ENCODE peak calls at places on chromosomes 11 and 22, in nine cellular contexts. G is uterus; O is heart left ventricle; U is cardiac muscle cell; A is ovary; J is psoas muscle; B is CD8-positive, alpha-beta T cell; T is NT2/D1; M is Peyer's patch. E is an unnamed sample. For H3K9me3, the result is how much of the 10 kb centered on the place peaks cover.

GRCh38 chr11:76810151-76810853 is 27.1 kb downstream of the TSKU start:
- DNase-seq in B (no peak), U (peak), A (no peak), G (no peak), J (no peak), O (no peak), M (no peak), T (no peak), E (peak)

GRCh38 chr11:111039982-111040381 is 205.5 kb upstream of the POU2AF2 start:
- DNase-seq in T (no peak), M (no peak), J (no peak), G (no peak), U (no peak), O (no peak), A (no peak), B (no peak), E (no peak)

GRCh38 chr22:37669586-37669985 is 5.8 kb upstream of the LGALS1 start:
- DNase-seq in U (no peak), T (no peak), J (no peak), M (no peak), G (no peak), B (no peak), A (no peak), O (no peak), E (no peak)

GRCh38 chr22:48692734-48693376 is 1134.8 kb downstream of the BRD1 start:
- DNase-seq in M (no peak), T (no peak), U (no peak), A (peak), B (no peak), G (no peak), J (peak), O (no peak), E (no peak)

GRCh38 chr22:29478326-29479276 is 1.4 kb upstream of the NEFH start:
- DNase-seq in T (no peak), U (peak), A (peak), J (no peak), B (no peak), M (no peak), O (no peak), G (no peak), E (peak)

GRCh38 chr22:26259510-26259909 is 90.2 kb downstream of the SEZ6L start:
- DNase-seq in A (no peak), O (peak), J (no peak), T (peak), G (no peak), M (no peak), B (no peak), U (peak), E (peak)

GRCh38 chr11:46808804-46809431 is 37.2 kb downstream of the CKAP5 start:
- DNase-seq in U (peak), G (no peak), B (no peak), T (no peak), O (no peak), A (no peak), J (no peak), M (no peak), E (no peak)

GRCh38 chr22:20946080-20946986 is 20.7 kb upstream of the AIFM3 start:
- DNase-seq in J (no peak), T (no peak), G (no peak), A (no peak), B (no peak), M (no peak), U (peak), O (no peak), E (no peak)

GRCh38 chr11:581752-582151 is 5.5 kb downstream of the PHRF1 start:
- DNase-seq in G (no peak), O (no peak), U (no peak), B (no peak), T (no peak), A (no peak), J (no peak), M (no peak), E (no peak)

GRCh38 chr11:61293869-61294716 is 1.0 kb downstream of the VWCE start:
- DNase-seq in B (no peak), G (peak), A (peak), J (peak), O (peak), U (peak), M (no peak), T (no peak), E (no peak)

GRCh38 chr11:14538271-14538925 is 18.2 kb upstream of the PSMA1 start:
- DNase-seq in T (no peak), J (no peak), G (no peak), O (peak), B (no peak), U (no peak), A (no peak), M (no peak), E (no peak)

GRCh38 chr11:106378513-106379179 is 301.2 kb downstream of the AASDHPPT start:
- DNase-seq in T (no peak), A (no peak), M (no peak), G (no peak), O (no peak), B (no peak), J (no peak), U (no peak), E (no peak)

GRCh38 chr11:40186401-40187091 is 1272.9 kb downstream of the LRRC4C start:
- DNase-seq in J (no peak), T (no peak), O (no peak), M (no peak), B (no peak), G (no peak), A (no peak), U (no peak), E (no peak)

GRCh38 chr22:17777005-17777716 is 2.9 kb upstream of the BID start:
- DNase-seq in U (no peak), G (no peak), M (peak), T (no peak), J (peak), B (peak), O (peak), A (no peak), E (no peak)

GRCh38 chr11:120554771-120555432 is 43.4 kb downstream of the GRIK4 start:
- DNase-seq in J (no peak), M (no peak), B (no peak), U (peak), A (no peak), T (no peak), O (no peak), G (no peak), E (no peak)

GRCh38 chr11:57761301-57762234 is at the start of gene CTNND1:
- DNase-seq in O (peak), A (peak), U (peak), G (peak), T (peak), M (peak), B (no peak), J (peak), E (peak)

GRCh38 chr11:32052218-32052617 is 38.7 kb upstream of the RCN1 start:
- DNase-seq in O (no peak), J (peak), A (peak), B (peak), T (peak), U (peak), G (peak), M (peak), E (peak)

GRCh38 chr11:74846770-74847169 is 98.1 kb downstream of the RNF169 start:
- DNase-seq in A (no peak), M (no peak), B (no peak), T (no peak), J (no peak), G (no peak), O (no peak), U (no peak), E (no peak)

GRCh38 chr22:33811686-33812085 is 108.6 kb downstream of the LARGE1 start:
- DNase-seq in A (no peak), M (no peak), J (peak), T (no peak), B (no peak), U (peak), O (peak), G (peak), E (no peak)

GRCh38 chr11:75337195-75337654 is 14.2 kb downstream of the ARRB1 start:
- DNase-seq in M (no peak), G (no peak), J (no peak), O (peak), T (no peak), U (peak), A (no peak), B (no peak), E (no peak)

GRCh38 chr11:45603930-45604682 is 61.3 kb downstream of the CHST1 start:
- DNase-seq in J (no peak), M (no peak), B (no peak), A (no peak), G (no peak), O (peak), T (no peak), U (peak), E (no peak)

GRCh38 chr11:79708319-79708928 is 267.6 kb upstream of the TENM4 start:
- DNase-seq in A (no peak), M (no peak), T (peak), J (no peak), G (no peak), B (no peak), O (no peak), U (peak), E (peak)

GRCh38 chr11:108253176-108253575 is 30.3 kb downstream of the ATM start:
- DNase-seq in G (no peak), M (no peak), T (no peak), A (no peak), B (no peak), J (no peak), U (no peak), O (no peak), E (no peak)

GRCh38 chr22:45743687-45744086 is 72.1 kb downstream of the ATXN10 start:
- DNase-seq in A (no peak), M (no peak), T (no peak), J (no peak), O (no peak), U (no peak), G (no peak), B (no peak), E (no peak)

GRCh38 chr22:19959043-19959586 is 17.5 kb upstream of the TXNRD2 start:
- DNase-seq in A (peak), J (peak), T (peak), G (peak), M (peak), O (peak), U (peak), B (no peak), E (peak)

GRCh38 chr22:37906364-37907008 is 389 bp downstream of the MICALL1 start:
- DNase-seq in A (peak), T (no peak), G (peak), B (no peak), O (no peak), U (no peak), M (peak), J (peak), E (no peak)

GRCh38 chr22:23542933-23543332 is 37.2 kb downstream of the IGLL1 start:
- DNase-seq in A (no peak), T (no peak), M (no peak), J (no peak), U (peak), B (no peak), G (no peak), O (no peak), E (no peak)

GRCh38 chr22:20549232-20549841 is 41.9 kb downstream of the MED15 start:
- DNase-seq in G (peak), T (no peak), O (no peak), B (peak), A (no peak), J (peak), U (peak), M (peak), E (no peak)

GRCh38 chr11:47589103-47589502 is 2.6 kb downstream of the FAM180B start:
- DNase-seq in G (no peak), O (no peak), T (no peak), J (no peak), M (no peak), B (no peak), U (no peak), A (no peak), E (no peak)

GRCh38 chr11:85855341-85855656 is at the start of gene CCDC83:
- DNase-seq in J (no peak), U (no peak), G (no peak), A (no peak), O (peak), M (no peak), B (no peak), T (no peak), E (no peak)

GRCh38 chr11:101516546-101516945 is 67.3 kb downstream of the TRPC6 start:
- DNase-seq in J (no peak), A (no peak), T (peak), M (no peak), O (no peak), G (no peak), B (no peak), U (no peak), E (no peak)

GRCh38 chr11:65114538-65115171 is 2.8 kb downstream of the ZNHIT2 start:
- DNase-seq in M (no peak), T (no peak), B (no peak), A (no peak), G (no peak), O (peak), U (no peak), J (no peak), E (no peak)

GRCh38 chr11:64790205-64791095 is 12.1 kb upstream of the SF1 start:
- DNase-seq in B (no peak), A (no peak), J (peak), O (no peak), U (no peak), M (no peak), G (no peak), T (no peak), E (no peak)

GRCh38 chr22:17598318-17598717 is 30.2 kb downstream of the ATP6V1E1 start:
- DNase-seq in G (no peak), A (no peak), J (no peak), T (no peak), U (no peak), O (no peak), M (no peak), B (no peak), E (no peak)

GRCh38 chr11:83072689-83073242 is 1.1 kb upstream of the RAB30 start:
- DNase-seq in M (no peak), T (no peak), U (no peak), B (no peak), J (no peak), O (no peak), G (no peak), A (no peak), E (no peak)

GRCh38 chr11:112231952-112232351 is 5.7 kb downstream of the PTS start:
- DNase-seq in T (no peak), A (no peak), G (no peak), U (no peak), M (no peak), J (no peak), B (no peak), O (no peak), E (no peak)

GRCh38 chr11:40170076-40170475 is 1289.4 kb downstream of the LRRC4C start:
- DNase-seq in T (no peak), J (no peak), G (no peak), O (no peak), A (no peak), U (no peak), M (no peak), B (no peak), E (no peak)

GRCh38 chr22:41247703-41248102 is 7.0 kb upstream of the CHADL start:
- DNase-seq in A (no peak), B (no peak), U (no peak), G (no peak), J (no peak), T (no peak), O (peak), M (no peak), E (no peak)

GRCh38 chr11:99513368-99513767 is 492.6 kb downstream of the CNTN5 start:
- DNase-seq in U (no peak), A (no peak), J (no peak), O (no peak), B (no peak), T (no peak), M (no peak), G (no peak), E (no peak)
- H3K9me3 ChIP-seq in U (under half), A (under half), J (under half), O (under half), B (under half), T (under half), M (under half), G (under half), E (under half)

DNA sequence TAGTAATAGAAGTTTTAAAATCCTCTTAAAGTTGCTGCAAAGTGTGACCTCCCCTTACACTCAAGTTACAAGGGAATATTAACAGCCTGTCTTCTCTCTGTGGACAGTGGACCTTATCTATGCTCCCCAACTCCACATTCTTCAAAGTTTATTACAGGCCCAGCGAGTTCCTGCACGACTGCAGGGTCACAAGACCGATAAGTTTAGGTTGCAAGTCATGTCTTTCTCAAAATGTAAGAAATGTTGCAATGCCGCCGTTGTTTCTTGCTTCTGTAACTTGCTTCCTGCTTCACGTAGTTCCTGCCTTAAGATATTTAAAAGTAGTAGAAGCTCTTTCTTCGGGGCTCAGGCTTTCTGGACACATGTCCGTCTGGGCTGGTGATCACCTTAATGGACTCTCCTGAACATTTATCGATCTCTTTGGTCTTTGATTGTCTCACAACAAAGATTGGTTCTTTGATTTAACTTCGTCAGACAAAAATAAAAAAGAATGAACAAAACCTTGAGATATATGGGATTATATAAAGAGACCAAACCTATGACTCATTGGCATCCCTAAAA is 45.2 kb upstream of the GLYAT start:
- DNase-seq in A (no peak), G (no peak), J (no peak), M (no peak), T (no peak), U (no peak), O (no peak), B (no peak), E (no peak)
- H3K9me3 ChIP-seq in A (under half), G (under half), J (under half), M (under half), T (under half), U (under half), O (under half), B (under half), E (under half)

GRCh38 chr11:35928688-35929087 is 15.2 kb upstream of the LDLRAD3 start:
- DNase-seq in O (no peak), B (no peak), A (no peak), J (no peak), U (no peak), G (no peak), M (no peak), T (no peak), E (no peak)
- H3K9me3 ChIP-seq in O (under half), B (under half), A (under half), J (under half), U (under half), G (under half), M (under half), T (under half), E (under half)

DNA sequence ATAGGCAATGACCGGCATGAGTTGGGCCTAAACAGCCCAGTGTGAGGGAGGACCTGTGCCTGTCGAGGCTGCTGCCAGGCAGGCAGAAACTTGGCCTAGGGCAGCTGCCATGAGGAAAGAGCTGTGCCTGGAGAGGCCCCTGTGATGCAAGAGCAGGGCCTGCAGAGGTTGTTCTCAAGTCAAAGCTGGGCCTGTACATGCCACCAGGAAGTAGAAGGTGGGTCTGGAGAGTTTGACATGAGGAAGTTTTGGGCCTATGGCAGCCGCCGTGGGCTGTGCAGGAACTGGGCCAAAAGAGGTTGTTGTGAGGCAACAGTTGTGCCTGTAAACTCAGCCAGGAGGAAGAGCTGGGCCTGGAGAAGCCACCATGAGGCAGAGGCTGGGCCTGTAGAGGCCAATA is 43.2 kb downstream of the OR4C45 start:
- DNase-seq in T (no peak), G (no peak), U (no peak), J (no peak), A (no peak), B (no peak), O (no peak), M (no peak), E (no peak)
- H3K9me3 ChIP-seq in T (under half), G (under half), U (under half), J (under half), A (under half), B (under half), O (under half), M (under half), E (under half)

E was measured in HAP-1.